ENCODE peak calls at places on chromosomes 2 and 18, in five cellular contexts. One of them, this sample, is unnamed.

GRCh38 chr2:69168950-69169695 is 156.1 kb downstream of the ANTXR1 start:
- DNase-seq in HCT116: no peak
- DNase-seq in GM23248: no peak
- DNase-seq in neural progenitor cell: no peak
- DNase-seq in MM.1S: no peak
- DNase-seq in this sample: no peak

GRCh38 chr2:166314022-166314759 is 61.6 kb downstream of the SCN9A start:
- DNase-seq in neural progenitor cell: no peak
- DNase-seq in HCT116: no peak
- DNase-seq in GM23248: peak
- DNase-seq in MM.1S: no peak
- DNase-seq in this sample: no peak

GRCh38 chr2:203238329-203238710 is 498 bp upstream of the CYP20A1 start:
- DNase-seq in neural progenitor cell: no peak
- DNase-seq in MM.1S: no peak
- DNase-seq in HCT116: no peak
- DNase-seq in GM23248: no peak
- DNase-seq in this sample: peak

GRCh38 chr18:23377669-23378469 is 75.2 kb upstream of the RIOK3 start:
- DNase-seq in neural progenitor cell: no peak
- DNase-seq in HCT116: peak
- DNase-seq in MM.1S: no peak
- DNase-seq in GM23248: peak
- DNase-seq in this sample: no peak

GRCh38 chr2:176500921-176501320 is 231.7 kb downstream of the MTX2 start:
- DNase-seq in HCT116: no peak
- DNase-seq in neural progenitor cell: no peak
- DNase-seq in GM23248: peak
- DNase-seq in MM.1S: no peak
- DNase-seq in this sample: no peak

GRCh38 chr2:54683596-54683995 is 39.9 kb upstream of the EML6 start:
- DNase-seq in MM.1S: no peak
- DNase-seq in GM23248: no peak
- DNase-seq in neural progenitor cell: no peak
- DNase-seq in HCT116: no peak
- DNase-seq in this sample: no peak

GRCh38 chr2:189533274-189534035 is 47.1 kb downstream of the SLC40A1 start:
- DNase-seq in MM.1S: no peak
- DNase-seq in neural progenitor cell: no peak
- DNase-seq in HCT116: no peak
- DNase-seq in GM23248: peak
- DNase-seq in this sample: no peak

GRCh38 chr2:184927040-184927439 is 328.7 kb downstream of the ZNF804A start:
- DNase-seq in neural progenitor cell: no peak
- DNase-seq in GM23248: no peak
- DNase-seq in MM.1S: no peak
- DNase-seq in HCT116: no peak
- DNase-seq in this sample: no peak

GRCh38 chr2:159201321-159202063 is 85.0 kb downstream of the WDSUB1 start:
- DNase-seq in MM.1S: peak
- DNase-seq in HCT116: no peak
- DNase-seq in neural progenitor cell: no peak
- DNase-seq in GM23248: peak
- DNase-seq in this sample: no peak

DNA sequence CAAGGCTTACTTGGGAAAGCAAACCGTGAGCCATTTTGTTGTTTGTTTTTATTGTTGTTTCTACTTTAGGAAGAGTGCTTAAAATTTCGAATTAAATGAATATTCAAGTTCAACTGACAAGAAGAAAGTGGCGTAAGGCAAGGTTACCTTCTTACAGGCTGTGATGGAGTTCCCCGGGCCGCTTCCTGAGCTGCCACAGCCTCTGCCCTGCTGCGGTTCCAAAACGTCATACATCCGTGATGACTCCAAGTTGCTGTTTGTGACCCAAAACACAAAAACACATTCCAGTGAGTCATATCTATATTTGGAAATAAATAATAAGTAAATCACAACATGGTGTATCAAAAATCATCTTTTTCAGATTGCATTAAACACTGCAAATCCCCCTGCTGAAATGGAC is 49.7 kb downstream of the SPHKAP start:
- DNase-seq in HCT116: no peak
- DNase-seq in neural progenitor cell: no peak
- DNase-seq in GM23248: no peak
- DNase-seq in MM.1S: no peak
- DNase-seq in this sample: no peak
- TF ChIP-seq EZH2phosphoT487 in HCT116: no peak
- TF ChIP-seq EZH2phosphoT487 in neural progenitor cell: no peak
- TF ChIP-seq EZH2phosphoT487 in GM23248: no peak
- TF ChIP-seq EZH2phosphoT487 in MM.1S: no peak
- TF ChIP-seq EZH2phosphoT487 in this sample: no peak

DNA sequence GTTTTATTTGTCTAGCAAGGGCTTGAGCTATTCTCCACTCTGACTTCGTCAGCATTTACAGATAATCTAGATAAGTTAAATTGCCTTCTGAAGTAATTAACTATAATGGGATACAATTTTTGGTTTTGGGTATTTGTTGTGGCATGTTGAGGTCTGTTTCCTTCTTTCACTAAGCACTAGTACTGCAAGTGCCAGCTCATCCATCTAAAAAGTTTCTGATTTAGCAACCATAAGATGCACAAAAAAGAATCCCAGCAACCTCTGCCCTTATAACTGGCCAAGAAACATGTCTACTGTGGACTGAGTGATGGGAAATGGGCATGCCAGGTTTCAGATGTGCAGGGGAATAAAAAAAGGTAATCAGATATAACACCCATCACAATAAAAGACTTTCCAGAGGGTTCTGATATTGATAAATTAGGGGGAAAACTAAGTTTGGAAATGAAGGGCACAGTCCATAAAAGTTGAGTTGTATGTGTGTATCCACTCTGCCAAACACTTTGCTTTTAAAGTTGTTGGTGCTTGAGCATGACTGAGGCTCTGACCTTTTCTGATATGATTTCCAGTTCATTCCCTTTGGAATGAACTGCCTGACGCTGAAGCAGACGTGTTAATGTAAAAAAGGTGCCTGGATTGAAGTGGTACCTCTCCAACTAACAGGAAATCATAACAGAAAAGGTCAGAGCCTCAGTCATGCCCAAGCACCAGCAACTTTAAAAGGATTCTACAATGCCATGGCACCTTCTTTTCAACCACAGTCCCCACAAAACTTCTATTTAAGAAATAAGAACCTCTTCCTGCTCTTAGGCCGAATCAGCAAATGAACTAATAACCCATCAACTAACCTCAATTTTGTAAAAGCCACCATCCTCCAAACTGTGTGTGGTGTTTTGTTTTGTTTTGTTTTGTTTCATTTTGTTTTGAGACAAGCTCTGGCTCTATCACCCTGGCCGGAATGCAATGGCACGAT is 52.8 kb downstream of the MEMO1 start:
- DNase-seq in neural progenitor cell: no peak
- DNase-seq in GM23248: no peak
- DNase-seq in HCT116: no peak
- DNase-seq in MM.1S: no peak
- DNase-seq in this sample: no peak
- TF ChIP-seq EZH2phosphoT487 in neural progenitor cell: no peak
- TF ChIP-seq EZH2phosphoT487 in GM23248: no peak
- TF ChIP-seq EZH2phosphoT487 in HCT116: no peak
- TF ChIP-seq EZH2phosphoT487 in MM.1S: no peak
- TF ChIP-seq EZH2phosphoT487 in this sample: no peak

GRCh38 chr18:61869631-61870030 is 23.2 kb downstream of the RNF152 start:
- DNase-seq in neural progenitor cell: no peak
- DNase-seq in MM.1S: no peak
- DNase-seq in GM23248: no peak
- DNase-seq in HCT116: no peak
- DNase-seq in this sample: no peak
- TF ChIP-seq EZH2phosphoT487 in neural progenitor cell: no peak
- TF ChIP-seq EZH2phosphoT487 in MM.1S: no peak
- TF ChIP-seq EZH2phosphoT487 in GM23248: no peak
- TF ChIP-seq EZH2phosphoT487 in HCT116: no peak
- TF ChIP-seq EZH2phosphoT487 in this sample: no peak

GRCh38 chr2:74020717-74021406 is 36.2 kb downstream of the TET3 start:
- DNase-seq in GM23248: no peak
- DNase-seq in HCT116: no peak
- DNase-seq in MM.1S: no peak
- DNase-seq in neural progenitor cell: no peak
- DNase-seq in this sample: peak
- TF ChIP-seq EZH2phosphoT487 in GM23248: no peak
- TF ChIP-seq EZH2phosphoT487 in HCT116: no peak
- TF ChIP-seq EZH2phosphoT487 in MM.1S: no peak
- TF ChIP-seq EZH2phosphoT487 in neural progenitor cell: no peak
- TF ChIP-seq EZH2phosphoT487 in this sample: no peak

GRCh38 chr2:237421542-237422047 is 7.6 kb upstream of the COL6A3 start:
- DNase-seq in MM.1S: peak
- DNase-seq in HCT116: peak
- DNase-seq in neural progenitor cell: peak
- DNase-seq in GM23248: peak
- DNase-seq in this sample: peak
- TF ChIP-seq EZH2phosphoT487 in MM.1S: no peak
- TF ChIP-seq EZH2phosphoT487 in HCT116: no peak
- TF ChIP-seq EZH2phosphoT487 in neural progenitor cell: no peak
- TF ChIP-seq EZH2phosphoT487 in GM23248: no peak
- TF ChIP-seq EZH2phosphoT487 in this sample: no peak

GRCh38 chr2:85369500-85369899 is 14.9 kb downstream of the ELMOD3 start:
- DNase-seq in neural progenitor cell: no peak
- DNase-seq in GM23248: no peak
- DNase-seq in MM.1S: no peak
- DNase-seq in HCT116: no peak
- DNase-seq in this sample: no peak

GRCh38 chr2:85376291-85377065 is 21.9 kb downstream of the ELMOD3 start:
- DNase-seq in neural progenitor cell: no peak
- DNase-seq in GM23248: peak
- DNase-seq in HCT116: no peak
- DNase-seq in MM.1S: no peak
- DNase-seq in this sample: no peak

GRCh38 chr2:85368921-85369320 is 14.4 kb downstream of the ELMOD3 start:
- DNase-seq in GM23248: no peak
- DNase-seq in HCT116: no peak
- DNase-seq in neural progenitor cell: no peak
- DNase-seq in MM.1S: no peak
- DNase-seq in this sample: no peak

GRCh38 chr2:85367180-85367579 is 12.6 kb downstream of the ELMOD3 start:
- DNase-seq in GM23248: no peak
- DNase-seq in HCT116: no peak
- DNase-seq in MM.1S: no peak
- DNase-seq in neural progenitor cell: no peak
- DNase-seq in this sample: no peak

GRCh38 chr2:85371045-85371444 is 16.5 kb downstream of the ELMOD3 start:
- DNase-seq in HCT116: no peak
- DNase-seq in GM23248: no peak
- DNase-seq in neural progenitor cell: no peak
- DNase-seq in MM.1S: no peak
- DNase-seq in this sample: no peak
- TF ChIP-seq EZH2phosphoT487 in HCT116: no peak
- TF ChIP-seq EZH2phosphoT487 in GM23248: no peak
- TF ChIP-seq EZH2phosphoT487 in neural progenitor cell: no peak
- TF ChIP-seq EZH2phosphoT487 in MM.1S: no peak
- TF ChIP-seq EZH2phosphoT487 in this sample: no peak

DNA sequence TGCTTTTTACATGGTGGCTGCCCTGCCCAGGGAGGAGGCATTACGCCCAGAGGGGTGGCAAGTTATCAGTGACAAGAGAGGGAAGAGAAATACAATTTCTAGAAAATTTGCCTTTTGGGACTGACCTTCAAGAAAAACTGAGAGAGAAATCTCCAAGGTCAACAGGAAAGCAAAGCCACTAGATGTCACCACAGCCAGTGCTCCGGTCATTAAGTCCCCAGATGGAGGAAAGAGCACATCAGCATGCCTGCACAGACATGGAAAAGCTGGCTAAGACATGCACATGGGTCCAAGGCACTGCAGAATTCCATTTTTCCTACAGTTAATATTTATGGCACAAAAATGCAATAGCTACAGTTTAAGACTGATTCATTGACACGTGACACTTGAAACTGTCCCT is 21.0 kb downstream of the FHL2 start:
- DNase-seq in MM.1S: no peak
- DNase-seq in HCT116: no peak
- DNase-seq in GM23248: no peak
- DNase-seq in neural progenitor cell: no peak
- DNase-seq in this sample: no peak
- TF ChIP-seq EZH2phosphoT487 in MM.1S: no peak
- TF ChIP-seq EZH2phosphoT487 in HCT116: no peak
- TF ChIP-seq EZH2phosphoT487 in GM23248: no peak
- TF ChIP-seq EZH2phosphoT487 in neural progenitor cell: no peak
- TF ChIP-seq EZH2phosphoT487 in this sample: no peak

This sample was measured in OCI-LY7.